ENCODE peak calls at places on chromosomes 4 and X, in seven cellular contexts. A is NCI-H1694 treated with DMSO at 0.1 percent for 48 hours; V is AG09309; P is lung microvascular endothelial cell; I is activated naive CD8-positive, alpha-beta T cell treated with anti-CD3 and anti-CD28 coated beads, Interleukin-2, amount 50 U/mL, for 24 hours; H is NCI-H146; F is cardiac fibroblast. K is an unnamed sample.

GRCh38 chrX:121260568-121261240 is 213.3 kb downstream of the GLUD2 start:
- DNase-seq in H (no peak), A (no peak), P (no peak), V (no peak), F (no peak), I (no peak), K (no peak)

GRCh38 chrX:107451754-107452153 is 2.3 kb downstream of the FRMPD3 start:
- DNase-seq in A (no peak), P (no peak), F (no peak), V (no peak), I (no peak), H (peak; percentile 7), K (no peak)

GRCh38 chr4:57109847-57110634 is at the start of gene IGFBP7:
- DNase-seq in A (no peak), P (peak; percentile 58), H (peak; percentile 45), F (peak; percentile 63), V (no peak), I (peak; percentile 7), K (no peak)

GRCh38 chr4:185282968-185283367 is 73.6 kb downstream of the SNX25 start:
- DNase-seq in H (no peak), V (no peak), I (no peak), F (peak; percentile 21), P (peak; percentile 14), A (no peak), K (no peak)

GRCh38 chr4:133372699-133373098 is 223.6 kb downstream of the PCDH10 start:
- DNase-seq in A (no peak), V (no peak), H (no peak), I (no peak), F (no peak), P (no peak), K (no peak)

GRCh38 chrX:78455901-78456300 is 128.5 kb upstream of the CYSLTR1 start:
- DNase-seq in F (peak; percentile 55), I (no peak), P (no peak), A (no peak), V (no peak), H (no peak), K (no peak)

GRCh38 chr4:28001698-28002097 is 1141.1 kb downstream of the STIM2 start:
- DNase-seq in H (no peak), P (no peak), I (no peak), V (no peak), F (no peak), A (no peak), K (no peak)

GRCh38 chr4:185425600-185426352 is at the start of gene UFSP2:
- DNase-seq in P (peak; percentile 95), F (peak; percentile 94), V (peak; percentile 59), I (peak; percentile 85), H (peak; percentile 77), A (peak; percentile 90), K (peak; percentile 96)

GRCh38 chr4:94588900-94589693 is 137.4 kb downstream of the PDLIM5 start:
- DNase-seq in F (peak; percentile 89), V (no peak), A (no peak), H (no peak), I (no peak), P (no peak), K (no peak)

GRCh38 chr4:52103314-52103713 is 52.2 kb downstream of the SPATA18 start:
- DNase-seq in P (no peak), H (no peak), I (no peak), V (no peak), A (peak; percentile 36), F (peak; percentile 59), K (no peak)

GRCh38 chr4:8144359-8144758 is 14.3 kb downstream of the ABLIM2 start:
- DNase-seq in H (peak; percentile 59), A (no peak), I (no peak), V (no peak), P (no peak), F (no peak), K (no peak)

GRCh38 chr4:74327751-74328150 is 19.5 kb downstream of the EPGN start:
- DNase-seq in H (no peak), A (no peak), P (peak; percentile 72), F (peak; percentile 66), V (no peak), I (no peak), K (no peak)

K was measured in activated T-cell treated with anti-CD3 and anti-CD28 coated beads, Interleukin-2, amount 50 U/mL, for 1 hour.